ENCODE peak calls at places on chromosomes 3 and 15, in nine cellular contexts. B, J, O, E, M, Y, Z, I and U are unnamed samples.

GRCh38 chr3:27976933-27977332 is 254.8 kb upstream of the EOMES start:
- DNase-seq in B (no peak), J (no peak), O (no peak), E (no peak), M (no peak), Y (no peak), Z (peak), I (no peak), U (no peak)

GRCh38 chr3:165641569-165642310 is 195.5 kb downstream of the BCHE start:
- DNase-seq in B (no peak), J (no peak), O (no peak), E (no peak), M (no peak), Y (no peak), Z (no peak), I (no peak), U (no peak)

GRCh38 chr3:127690106-127690505 is 17.4 kb downstream of the ABTB1 start:
- DNase-seq in B (no peak), J (no peak), O (peak), E (no peak), M (no peak), Y (no peak), Z (peak), I (no peak), U (no peak)

GRCh38 chr3:197216914-197217313 is 81.5 kb downstream of the DLG1 start:
- DNase-seq in B (no peak), J (no peak), O (no peak), E (no peak), M (no peak), Y (no peak), Z (peak), I (no peak), U (no peak)

GRCh38 chr3:38652934-38653333 is 3.4 kb upstream of the SCN5A start:
- DNase-seq in B (no peak), J (no peak), O (no peak), E (no peak), M (no peak), Y (no peak), Z (no peak), I (no peak), U (no peak)

GRCh38 chr15:57301307-57301706 is 75.0 kb upstream of the CGNL1 start:
- DNase-seq in B (no peak), J (no peak), O (no peak), E (no peak), M (no peak), Y (no peak), Z (no peak), I (no peak), U (no peak)

GRCh38 chr3:133933097-133934024 is 37.7 kb upstream of the RAB6B start:
- DNase-seq in B (no peak), J (no peak), O (no peak), E (no peak), M (no peak), Y (no peak), Z (no peak), I (no peak), U (no peak)

GRCh38 chr3:17025594-17026139 is 140.9 kb downstream of the PLCL2 start:
- DNase-seq in B (no peak), J (no peak), O (no peak), E (no peak), M (no peak), Y (peak), Z (no peak), I (no peak), U (no peak)

GRCh38 chr15:86201313-86202008 is 121.8 kb downstream of the AGBL1 start:
- DNase-seq in B (no peak), J (no peak), O (no peak), E (no peak), M (no peak), Y (no peak), Z (no peak), I (no peak), U (no peak)

GRCh38 chr3:196712514-196713413 is 587 bp downstream of the PIGX start:
- DNase-seq in B (no peak), J (peak), O (peak), E (peak), M (peak), Y (no peak), Z (no peak), I (no peak), U (peak)

GRCh38 chr3:99250821-99251355 is 349.4 kb upstream of the DCBLD2 start:
- DNase-seq in B (no peak), J (no peak), O (no peak), E (no peak), M (no peak), Y (no peak), Z (no peak), I (no peak), U (no peak)

GRCh38 chr3:100231668-100232067 is 29.1 kb upstream of the TBC1D23 start:
- DNase-seq in B (no peak), J (no peak), O (no peak), E (no peak), M (no peak), Y (no peak), Z (peak), I (no peak), U (no peak)

GRCh38 chr3:19717736-19718135 is 216.3 kb downstream of the EFHB start:
- DNase-seq in B (no peak), J (no peak), O (no peak), E (no peak), M (no peak), Y (no peak), Z (no peak), I (no peak), U (no peak)

GRCh38 chr15:99732711-99733267 is 448 bp downstream of the LYSMD4 start:
- DNase-seq in B (peak), J (peak), O (no peak), E (no peak), M (peak), Y (no peak), Z (peak), I (no peak), U (no peak)

GRCh38 chr3:194333981-194334320 is 17.2 kb downstream of the CPN2 start:
- DNase-seq in B (no peak), J (no peak), O (no peak), E (no peak), M (no peak), Y (no peak), Z (no peak), I (no peak), U (no peak)

GRCh38 chr3:18099611-18100010 is 325.5 kb downstream of the SATB1 start:
- DNase-seq in B (no peak), J (no peak), O (no peak), E (no peak), M (no peak), Y (no peak), Z (peak), I (no peak), U (no peak)

GRCh38 chr3:52781741-52782140 is 4.3 kb downstream of the ITIH1 start:
- DNase-seq in B (no peak), J (no peak), O (no peak), E (no peak), M (no peak), Y (no peak), Z (no peak), I (no peak), U (no peak)

GRCh38 chr15:85095566-85095965 is 113.9 kb downstream of the PDE8A start:
- DNase-seq in B (no peak), J (no peak), O (no peak), E (no peak), M (no peak), Y (no peak), Z (no peak), I (no peak), U (no peak)

GRCh38 chr3:45178131-45179023 is 32.2 kb upstream of the CDCP1 start:
- DNase-seq in B (no peak), J (no peak), O (no peak), E (no peak), M (no peak), Y (no peak), Z (peak), I (no peak), U (no peak)

GRCh38 chr3:113231827-113232253 is 20.5 kb downstream of the BOC start:
- DNase-seq in B (no peak), J (no peak), O (peak), E (no peak), M (no peak), Y (no peak), Z (peak), I (no peak), U (no peak)

GRCh38 chr3:9732080-9732752 is 681 bp downstream of the BRPF1 start:
- DNase-seq in B (peak), J (no peak), O (no peak), E (no peak), M (no peak), Y (peak), Z (peak), I (peak), U (no peak)

GRCh38 chr3:50365842-50366220 is 6.5 kb upstream of the TMEM115 start:
- DNase-seq in B (no peak), J (no peak), O (no peak), E (no peak), M (no peak), Y (no peak), Z (no peak), I (no peak), U (no peak)

GRCh38 chr3:140834266-140835037 is 107.2 kb upstream of the SLC25A36 start:
- DNase-seq in B (no peak), J (no peak), O (no peak), E (no peak), M (no peak), Y (no peak), Z (peak), I (no peak), U (no peak)

GRCh38 chr15:73851679-73852078 is 21.7 kb upstream of the TBC1D21 start:
- DNase-seq in B (peak), J (no peak), O (peak), E (peak), M (peak), Y (peak), Z (peak), I (peak), U (no peak)

GRCh38 chr3:62229201-62229600 is 144.1 kb downstream of the FEZF2 start:
- DNase-seq in B (no peak), J (peak), O (no peak), E (no peak), M (no peak), Y (no peak), Z (no peak), I (no peak), U (peak)

GRCh38 chr3:173826901-173827609 is 429.5 kb downstream of the NLGN1 start:
- DNase-seq in B (no peak), J (no peak), O (no peak), E (peak), M (no peak), Y (no peak), Z (peak), I (no peak), U (no peak)

GRCh38 chr3:8756671-8757070 is 12.7 kb downstream of the OXTR start:
- DNase-seq in B (no peak), J (no peak), O (no peak), E (no peak), M (no peak), Y (no peak), Z (no peak), I (no peak), U (no peak)

GRCh38 chr3:129507181-129507831 is 21.1 kb upstream of the RHO start:
- DNase-seq in B (no peak), J (peak), O (no peak), E (no peak), M (no peak), Y (no peak), Z (no peak), I (no peak), U (peak)